ENCODE peak calls at places on chromosomes 12 and 14, in five cellular contexts. W is HAP-1, X is endodermal cell, V is ovary, D is GM23248. G is an unnamed sample.

GRCh38 chr12:80802652-80803051 is 85.9 kb downstream of the MYF5 start:
- DNase-seq in W (no peak), X (no peak), V (no peak), D (no peak), G (no peak)

GRCh38 chr14:44898547-44898946 is 63.2 kb downstream of the KLHL28 start:
- DNase-seq in W (no peak), X (no peak), V (no peak), D (peak; percentile 65), G (no peak)

GRCh38 chr14:87745507-87746118 is 247.4 kb downstream of the GALC start:
- DNase-seq in W (peak; percentile 7), X (peak; percentile 85), V (no peak), D (peak; percentile 69), G (peak; percentile 1)

GRCh38 chr12:66804555-66804954 is 125.7 kb upstream of the GRIP1 start:
- DNase-seq in W (no peak), X (no peak), V (no peak), D (no peak), G (no peak)

GRCh38 chr12:1810201-1810930 is 10.0 kb upstream of the LRTM2 start:
- DNase-seq in W (no peak), X (no peak), V (no peak), D (no peak), G (no peak)

GRCh38 chr12:110111476-110112334 is 12.5 kb upstream of the IFT81 start:
- DNase-seq in W (no peak), X (no peak), V (no peak), D (no peak), G (no peak)

GRCh38 chr12:92624236-92624635 is 78.6 kb upstream of the PLEKHG7 start:
- DNase-seq in W (no peak), X (no peak), V (no peak), D (peak; percentile 82), G (no peak)

GRCh38 chr12:11703378-11703777 is 53.9 kb downstream of the ETV6 start:
- DNase-seq in W (no peak), X (no peak), V (no peak), D (no peak), G (no peak)

GRCh38 chr14:75539562-75540478 is 17.6 kb downstream of the BATF start:
- DNase-seq in W (no peak), X (no peak), V (no peak), D (no peak), G (no peak)

GRCh38 chr14:45066667-45067066 is 17.2 kb upstream of the PRPF39 start:
- DNase-seq in W (no peak), X (no peak), V (no peak), D (no peak), G (no peak)

GRCh38 chr14:27056586-27056985 is 458.8 kb upstream of the NOVA1 start:
- DNase-seq in W (no peak), X (no peak), V (no peak), D (no peak), G (no peak)

GRCh38 chr12:108175310-108175709 is 46.2 kb downstream of the WSCD2 start:
- DNase-seq in W (no peak), X (peak; percentile 78), V (no peak), D (no peak), G (no peak)

GRCh38 chr14:30614155-30614554 is 8.0 kb upstream of the SCFD1 start:
- DNase-seq in W (no peak), X (no peak), V (no peak), D (no peak), G (no peak)
- H3K4me3 ChIP-seq in W (no peak overlapping the region), X (no peak overlapping the region), V (no peak overlapping the region), D (no peak overlapping the region), G (no peak overlapping the region)

GRCh38 chr12:34348064-34348463 is 325.8 kb downstream of the ALG10 start:
- DNase-seq in W (no peak), X (no peak), V (no peak), D (no peak), G (no peak)

GRCh38 chr12:34345801-34346200 is 323.5 kb downstream of the ALG10 start:
- DNase-seq in W (no peak), X (no peak), V (no peak), D (no peak), G (no peak)

GRCh38 chr12:34347367-34347766 is 325.1 kb downstream of the ALG10 start:
- DNase-seq in W (no peak), X (peak; percentile 50), V (no peak), D (no peak), G (peak; percentile 37)

GRCh38 chr12:34344851-34345522 is 322.7 kb downstream of the ALG10 start:
- DNase-seq in W (no peak), X (no peak), V (no peak), D (no peak), G (no peak)

GRCh38 chr12:34346372-34347034 is 324.2 kb downstream of the ALG10 start:
- DNase-seq in W (no peak), X (no peak), V (no peak), D (no peak), G (no peak)
- H3K9me3 ChIP-seq in W (no peaks in the 10 kb centered on the region), X (peaks cover 11% of the 10 kb centered on the region), V (no peaks in the 10 kb centered on the region), D (no peaks in the 10 kb centered on the region), G (no peaks in the 10 kb centered on the region)

GRCh38 chr14:73751157-73751691 is 37.0 kb upstream of the PNMA1 start:
- DNase-seq in W (no peak), X (no peak), V (no peak), D (no peak), G (no peak)

GRCh38 chr14:73748858-73749357 is 34.7 kb upstream of the PNMA1 start:
- DNase-seq in W (no peak), X (no peak), V (no peak), D (no peak), G (no peak)

GRCh38 chr14:73750161-73750901 is 36.1 kb upstream of the PNMA1 start:
- DNase-seq in W (peak; percentile 42), X (no peak), V (no peak), D (no peak), G (no peak)

GRCh38 chr14:73747386-73748211 is 33.4 kb upstream of the PNMA1 start:
- DNase-seq in W (no peak), X (no peak), V (no peak), D (no peak), G (no peak)

DNA sequence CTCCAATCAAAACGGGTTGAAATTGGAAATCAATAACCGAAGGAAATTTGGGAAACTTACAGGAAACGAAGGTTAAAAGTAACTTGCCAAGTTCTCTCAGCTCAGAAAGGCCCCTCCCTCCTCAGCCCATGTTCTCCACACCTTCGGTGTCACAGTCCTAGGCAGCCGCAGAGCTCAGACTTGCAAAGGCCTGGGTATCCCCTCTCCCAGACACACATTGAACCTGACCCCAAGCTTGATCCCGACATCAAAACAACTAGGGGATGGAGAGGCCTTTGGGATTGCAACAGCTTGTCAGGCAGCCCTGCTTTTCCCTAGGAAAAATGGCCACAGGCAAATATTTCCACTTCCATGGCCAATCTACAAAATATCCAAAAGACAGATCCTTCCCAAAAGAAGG is 35.5 kb upstream of the PNMA1 start:
- DNase-seq in W (no peak), X (no peak), V (no peak), D (no peak), G (no peak)
- H3K4me3 ChIP-seq in W (no peak overlapping the region), X (no peak overlapping the region), V (no peak overlapping the region), D (no peak overlapping the region), G (no peak overlapping the region)

DNA sequence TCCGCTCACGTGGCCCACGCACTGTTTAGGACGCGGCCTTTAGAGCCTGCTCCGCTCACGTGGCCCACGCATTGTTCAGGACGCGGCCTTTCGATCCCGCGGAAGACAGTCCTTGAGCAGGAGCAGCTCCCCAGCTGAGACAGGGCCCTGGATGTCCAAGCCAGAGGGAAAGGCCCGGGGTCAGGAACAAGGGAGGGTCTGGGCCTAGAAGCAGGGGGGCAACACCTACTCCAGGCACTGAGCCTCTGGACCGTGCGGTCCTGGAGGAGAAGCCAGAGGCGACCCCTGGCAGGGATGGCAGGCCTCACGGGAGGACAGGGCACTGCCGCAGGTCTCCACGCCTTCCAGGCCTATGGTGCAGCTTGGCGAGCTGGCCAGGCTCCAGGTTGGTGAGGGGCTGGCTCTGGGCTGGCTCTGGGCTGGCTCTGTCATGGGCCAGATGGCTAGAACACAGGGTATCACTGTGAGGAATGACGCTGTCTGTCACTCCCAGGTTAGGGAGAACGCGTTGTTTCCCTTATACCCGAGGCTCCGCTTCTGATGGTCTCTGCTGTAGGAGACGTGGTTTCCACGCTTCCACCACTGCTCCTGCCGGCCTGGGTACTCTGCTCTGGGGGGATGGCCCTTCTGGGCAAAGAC is 341.7 kb downstream of the TMEM121 start:
- DNase-seq in W (no peak), X (peak; percentile 5), V (peak; percentile 2), D (no peak), G (no peak)
- H3K9me3 ChIP-seq in W (no peaks in the 10 kb centered on the region), X (peaks cover 57% of the 10 kb centered on the region), V (no peaks in the 10 kb centered on the region), D (no peaks in the 10 kb centered on the region), G (no peaks in the 10 kb centered on the region)

DNA sequence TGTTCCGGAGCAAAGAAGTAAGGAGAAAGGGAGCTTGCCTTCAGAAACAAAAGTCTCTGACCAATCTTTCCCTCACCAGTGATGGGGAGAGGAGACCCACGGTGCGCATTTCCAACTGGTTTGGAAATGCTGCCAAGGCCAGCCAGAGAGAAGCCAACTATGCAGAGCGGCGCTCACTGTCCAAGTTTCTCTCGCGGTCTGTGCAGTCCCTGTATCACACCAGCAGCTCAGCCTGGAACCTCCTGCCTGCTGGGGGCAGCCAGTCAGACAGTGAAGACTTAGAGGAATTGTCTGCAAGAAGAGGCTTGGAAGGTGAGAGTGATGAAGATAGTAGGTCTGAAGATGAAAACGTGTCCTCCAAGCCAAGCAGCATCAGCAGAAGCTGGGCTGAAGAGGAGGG is 206.2 kb downstream of the NAV3 start:
- DNase-seq in W (no peak), X (no peak), V (no peak), D (no peak), G (no peak)
- H3K4me3 ChIP-seq in W (no peak overlapping the region), X (no peak overlapping the region), V (no peak overlapping the region), D (no peak overlapping the region), G (no peak overlapping the region)

GRCh38 chr12:133108150-133108549 is 21.9 kb downstream of the ZNF891 start:
- DNase-seq in W (no peak), X (no peak), V (no peak), D (no peak), G (no peak)
- H3K9me3 ChIP-seq in W (peaks cover 44% of the 10 kb centered on the region), X (peaks cover 94% of the 10 kb centered on the region), V (peaks cover 64% of the 10 kb centered on the region), D (peaks cover 46% of the 10 kb centered on the region), G (peaks cover 53% of the 10 kb centered on the region)

DNA sequence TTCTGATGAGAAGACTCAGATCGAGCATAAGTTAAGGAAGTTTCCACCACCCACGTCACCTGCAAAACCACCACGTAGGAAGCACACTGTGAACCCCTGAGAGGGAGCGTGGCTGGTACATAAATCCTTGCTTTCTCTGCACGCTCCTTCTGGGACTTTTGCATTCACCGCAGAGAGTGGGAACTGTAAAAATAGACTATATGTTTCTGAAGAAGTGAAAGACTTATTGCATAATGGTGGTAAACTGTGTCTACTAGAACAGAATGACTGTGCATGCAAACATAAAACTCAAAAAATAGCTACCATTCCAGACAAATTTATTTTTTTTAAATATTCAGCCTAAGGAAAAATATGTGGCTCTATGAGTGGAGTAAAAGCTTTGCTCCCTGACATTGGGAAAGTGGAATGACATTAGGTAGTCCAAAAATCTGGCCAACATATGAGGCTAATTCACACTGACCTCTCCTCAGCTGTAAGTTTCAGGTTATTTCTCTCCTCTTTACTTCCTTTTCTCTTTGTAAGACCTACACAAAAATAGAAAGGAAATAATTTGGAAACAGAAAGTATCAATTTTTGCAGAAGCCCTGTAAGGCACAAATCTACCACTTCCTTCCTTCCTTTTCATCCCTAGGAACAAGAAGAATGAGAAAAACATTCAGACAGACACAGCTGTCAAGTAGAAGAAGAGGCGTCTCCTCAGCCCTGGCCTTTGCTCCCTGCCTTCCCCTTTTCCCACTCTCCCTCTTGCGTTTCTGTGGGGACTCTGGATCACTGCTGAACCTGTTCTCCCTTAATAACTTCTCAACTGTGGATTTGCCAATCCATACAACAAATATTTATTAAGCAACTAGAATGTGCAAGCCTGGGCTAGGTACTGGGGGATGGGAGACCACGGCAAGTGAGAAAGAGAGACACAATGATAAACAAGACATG is 264.3 kb upstream of the FOXN3 start:
- DNase-seq in W (no peak), X (no peak), V (no peak), D (no peak), G (no peak)
- H3K4me3 ChIP-seq in W (no peak overlapping the region), X (no peak overlapping the region), V (no peak overlapping the region), D (no peak overlapping the region), G (no peak overlapping the region)